ENCODE peak calls at places on chromosomes 1 and 21, in eight cellular contexts. K is right atrium auricular region; P is CD8-positive, alpha-beta T cell; Q is cardiac muscle cell; G is GM12865; Z is small intestine; F is HL-60; W is SK-N-SH. J is an unnamed sample.

GRCh38 chr1:223504741-223505140 is 111.5 kb downstream of the CCDC185 start:
- DNase-seq in K (no peak), P (no peak), Q (no peak), G (no peak), Z (peak; percentile 72), F (no peak), W (no peak), J (no peak)

GRCh38 chr1:15429701-15430149 is 8.5 kb upstream of the CTRC start:
- DNase-seq in K (no peak), P (no peak), Q (no peak), G (no peak), Z (no peak), F (no peak), W (peak; percentile 23), J (peak; percentile 56)

GRCh38 chr1:174998569-174999215 is 1.1 kb upstream of the CACYBP start:
- DNase-seq in K (no peak), P (peak; percentile 33), Q (peak; percentile 38), G (peak; percentile 85), Z (peak; percentile 66), F (peak; percentile 68), W (peak; percentile 48), J (no peak)

GRCh38 chr1:68497358-68497698 is 446 bp upstream of the DEPDC1 start:
- DNase-seq in K (no peak), P (no peak), Q (no peak), G (no peak), Z (no peak), F (no peak), W (no peak), J (no peak)

GRCh38 chr1:17624540-17625256 is 85.2 kb downstream of the ARHGEF10L start:
- DNase-seq in K (peak; percentile 86), P (no peak), Q (no peak), G (no peak), Z (peak; percentile 56), F (no peak), W (no peak), J (no peak)

GRCh38 chr1:119987112-119987511 is 82.3 kb downstream of the NOTCH2 start:
- DNase-seq in K (no peak), P (no peak), Q (no peak), G (peak; percentile 24), Z (no peak), F (no peak), W (no peak), J (peak; percentile 57)

GRCh38 chr1:215284966-215285365 is 202.4 kb downstream of the KCNK2 start:
- DNase-seq in K (no peak), P (no peak), Q (no peak), G (no peak), Z (no peak), F (no peak), W (no peak), J (no peak)

GRCh38 chr1:245678866-245679411 is 524.2 kb downstream of the KIF26B start:
- DNase-seq in K (no peak), P (no peak), Q (no peak), G (no peak), Z (no peak), F (no peak), W (no peak), J (peak; percentile 15)

GRCh38 chr1:23574265-23574754 is 15.0 kb upstream of the ID3 start:
- DNase-seq in K (no peak), P (no peak), Q (no peak), G (peak; percentile 90), Z (no peak), F (no peak), W (no peak), J (no peak)

GRCh38 chr1:199243423-199244061 is 604.7 kb downstream of the PTPRC start:
- DNase-seq in K (no peak), P (peak; percentile 43), Q (peak; percentile 60), G (peak; percentile 91), Z (peak; percentile 8), F (peak; percentile 21), W (peak; percentile 32), J (no peak)

GRCh38 chr1:234848972-234849641 is 239.1 kb upstream of the IRF2BP2 start:
- DNase-seq in K (no peak), P (no peak), Q (no peak), G (no peak), Z (no peak), F (peak; percentile 68), W (no peak), J (peak; percentile 75)

GRCh38 chr21:34072145-34073031 is 990 bp upstream of the MRPS6 start:
- DNase-seq in K (no peak), P (no peak), Q (no peak), G (no peak), Z (peak; percentile 27), F (no peak), W (no peak), J (no peak)

GRCh38 chr21:45114475-45114874 is 40.1 kb downstream of the ADARB1 start:
- DNase-seq in K (no peak), P (no peak), Q (no peak), G (no peak), Z (no peak), F (no peak), W (no peak), J (no peak)

GRCh38 chr1:183424691-183425090 is 6.5 kb upstream of the NMNAT2 start:
- DNase-seq in K (no peak), P (no peak), Q (no peak), G (no peak), Z (no peak), F (no peak), W (no peak), J (no peak)

GRCh38 chr1:235923466-235924008 is 56.8 kb upstream of the LYST start:
- DNase-seq in K (no peak), P (peak; percentile 19), Q (peak; percentile 76), G (peak; percentile 40), Z (peak; percentile 43), F (no peak), W (no peak), J (no peak)

GRCh38 chr1:223611939-223612338 is 53.6 kb downstream of the CAPN8 start:
- DNase-seq in K (no peak), P (no peak), Q (no peak), G (no peak), Z (no peak), F (no peak), W (no peak), J (no peak)

GRCh38 chr1:38293530-38293929 is 246.9 kb upstream of the POU3F1 start:
- DNase-seq in K (no peak), P (no peak), Q (no peak), G (peak; percentile 12), Z (no peak), F (no peak), W (no peak), J (no peak)

GRCh38 chr1:219189021-219189824 is 15.5 kb downstream of the LYPLAL1 start:
- DNase-seq in K (no peak), P (no peak), Q (no peak), G (peak; percentile 76), Z (no peak), F (no peak), W (no peak), J (peak; percentile 76)

GRCh38 chr1:19799877-19800804 is at the start of gene TMCO4:
- DNase-seq in K (peak; percentile 61), P (peak; percentile 34), Q (peak; percentile 30), G (peak; percentile 72), Z (peak; percentile 78), F (no peak), W (peak; percentile 79), J (peak; percentile 87)

GRCh38 chr1:19797827-19798226 is 1.9 kb downstream of the TMCO4 start:
- DNase-seq in K (no peak), P (no peak), Q (no peak), G (no peak), Z (no peak), F (no peak), W (no peak), J (no peak)

GRCh38 chr1:19802269-19802668 is 2.6 kb upstream of the TMCO4 start:
- DNase-seq in K (no peak), P (no peak), Q (no peak), G (no peak), Z (no peak), F (no peak), W (no peak), J (no peak)

GRCh38 chr1:19799233-19799876 is 361 bp downstream of the TMCO4 start:
- DNase-seq in K (no peak), P (peak; percentile 40), Q (peak; percentile 32), G (peak; percentile 83), Z (peak; percentile 94), F (peak; percentile 49), W (peak; percentile 83), J (peak; percentile 65)

GRCh38 chr1:19798486-19799232 is 1.1 kb downstream of the TMCO4 start:
- DNase-seq in K (no peak), P (no peak), Q (no peak), G (no peak), Z (no peak), F (no peak), W (no peak), J (no peak)
- H3K4me3 ChIP-seq in K (no peak overlapping the region), P (peak overlapping the region; percentile 34), Q (no peak overlapping the region), G (peak overlapping the region; percentile 68), Z (peak overlapping the region; percentile 85), F (no peak overlapping the region), W (no peak overlapping the region), J (peak overlapping the region; percentile 50)

GRCh38 chr1:113756461-113756860 is 2.8 kb downstream of the PHTF1 start:
- DNase-seq in K (no peak), P (no peak), Q (no peak), G (no peak), Z (no peak), F (no peak), W (no peak), J (no peak)
- H3K4me3 ChIP-seq in K (no peak overlapping the region), P (no peak overlapping the region), Q (no peak overlapping the region), G (no peak overlapping the region), Z (no peak overlapping the region), F (no peak overlapping the region), W (no peak overlapping the region), J (no peak overlapping the region)

DNA sequence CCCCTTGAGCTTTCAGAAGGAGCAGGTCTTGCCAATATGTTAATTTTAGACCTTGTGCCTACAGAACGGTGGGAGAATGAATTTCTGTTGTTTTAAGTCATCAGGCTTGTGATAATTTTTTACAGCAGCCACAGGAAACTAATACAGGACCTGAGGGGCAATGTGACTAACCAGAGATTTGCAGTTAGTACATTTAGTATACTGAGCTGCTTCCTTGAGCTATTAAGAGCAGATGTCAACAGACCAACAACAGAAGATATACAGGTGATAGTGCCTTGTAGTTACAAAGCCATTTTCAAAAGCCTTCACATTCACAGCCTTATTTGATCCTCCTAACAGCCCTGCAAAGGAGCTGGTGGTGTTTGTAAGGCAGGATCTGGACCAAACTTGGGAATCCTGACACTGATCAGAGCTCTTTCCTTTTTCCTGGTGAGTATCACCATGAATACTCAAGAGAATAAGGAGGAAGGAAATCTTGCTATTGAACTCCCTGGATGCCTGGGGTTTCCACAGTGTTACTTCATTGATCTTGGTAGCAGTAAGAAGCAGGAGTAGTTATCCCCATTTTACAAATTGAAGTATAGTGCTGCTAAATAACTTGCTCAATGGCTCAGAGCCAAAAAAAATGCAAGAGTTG is 4.7 kb upstream of the SLAMF1 start:
- DNase-seq in K (no peak), P (no peak), Q (no peak), G (peak; percentile 50), Z (no peak), F (no peak), W (no peak), J (no peak)
- H3K4me3 ChIP-seq in K (no peak overlapping the region), P (no peak overlapping the region), Q (no peak overlapping the region), G (peak overlapping the region; percentile 70), Z (no peak overlapping the region), F (no peak overlapping the region), W (no peak overlapping the region), J (no peak overlapping the region)

DNA sequence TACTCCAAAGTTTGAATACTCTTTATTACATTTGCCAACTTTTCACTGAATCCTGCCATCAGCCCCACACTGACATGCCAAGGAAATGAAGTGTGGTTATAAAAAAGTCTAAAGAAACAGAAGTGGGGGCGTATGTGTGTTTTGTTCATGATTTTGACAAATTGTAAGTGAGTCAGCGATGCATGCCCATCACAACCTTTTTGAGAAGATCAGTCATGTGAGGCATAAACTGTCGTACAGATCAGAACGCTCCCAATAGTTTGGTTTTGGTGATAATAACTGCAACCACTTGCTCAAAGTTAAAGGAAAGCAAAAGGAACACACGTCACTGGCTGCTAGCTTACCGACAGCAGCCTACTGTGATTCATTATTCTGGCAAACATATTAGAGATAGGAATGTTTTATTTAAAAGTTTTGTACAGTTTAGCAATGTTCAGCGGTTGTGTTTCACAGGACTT is 95.6 kb downstream of the RGS2 start:
- DNase-seq in K (peak; percentile 69), P (no peak), Q (no peak), G (peak; percentile 8), Z (no peak), F (no peak), W (no peak), J (no peak)
- H3K4me3 ChIP-seq in K (no peak overlapping the region), P (no peak overlapping the region), Q (no peak overlapping the region), G (no peak overlapping the region), Z (no peak overlapping the region), F (no peak overlapping the region), W (no peak overlapping the region), J (no peak overlapping the region)